ENCODE peak calls at places on chromosomes 6 and 20, in eight cellular contexts. One of them, this sample, is unnamed.

GRCh38 chr6:108598316-108598863 is 37.7 kb downstream of the FOXO3 start:
- DNase-seq in WTC11: no peak
- DNase-seq in endothelial cell: no peak
- DNase-seq in uterus: no peak
- DNase-seq in GM06990: peak
- DNase-seq in suprapubic skin: no peak
- DNase-seq in mesothelial cell of epicardium: no peak
- DNase-seq in GM12865: peak
- DNase-seq in this sample: no peak

GRCh38 chr6:156866181-156866862 is 89.1 kb downstream of the ARID1B start:
- DNase-seq in WTC11: no peak
- DNase-seq in endothelial cell: no peak
- DNase-seq in uterus: peak
- DNase-seq in GM06990: no peak
- DNase-seq in suprapubic skin: no peak
- DNase-seq in mesothelial cell of epicardium: no peak
- DNase-seq in GM12865: peak
- DNase-seq in this sample: no peak

GRCh38 chr6:126180585-126180984 is 159.3 kb upstream of the CENPW start:
- DNase-seq in WTC11: no peak
- DNase-seq in endothelial cell: no peak
- DNase-seq in uterus: peak
- DNase-seq in GM06990: no peak
- DNase-seq in suprapubic skin: no peak
- DNase-seq in mesothelial cell of epicardium: no peak
- DNase-seq in GM12865: peak
- DNase-seq in this sample: no peak

GRCh38 chr6:43695967-43696291 is 8.3 kb upstream of the MRPS18A start:
- DNase-seq in WTC11: no peak
- DNase-seq in endothelial cell: no peak
- DNase-seq in uterus: no peak
- DNase-seq in GM06990: no peak
- DNase-seq in suprapubic skin: no peak
- DNase-seq in mesothelial cell of epicardium: no peak
- DNase-seq in GM12865: no peak
- DNase-seq in this sample: no peak

GRCh38 chr6:19803331-19804330 is 33.5 kb upstream of the ID4 start:
- DNase-seq in WTC11: no peak
- DNase-seq in endothelial cell: no peak
- DNase-seq in uterus: no peak
- DNase-seq in GM06990: no peak
- DNase-seq in suprapubic skin: no peak
- DNase-seq in mesothelial cell of epicardium: no peak
- DNase-seq in GM12865: no peak
- DNase-seq in this sample: no peak

GRCh38 chr6:106241498-106241897 is 84.1 kb downstream of the ATG5 start:
- DNase-seq in WTC11: no peak
- DNase-seq in endothelial cell: no peak
- DNase-seq in uterus: no peak
- DNase-seq in GM06990: no peak
- DNase-seq in suprapubic skin: no peak
- DNase-seq in mesothelial cell of epicardium: no peak
- DNase-seq in GM12865: no peak
- DNase-seq in this sample: no peak

GRCh38 chr6:37418727-37419126 is 14.3 kb upstream of the CMTR1 start:
- DNase-seq in WTC11: no peak
- DNase-seq in endothelial cell: no peak
- DNase-seq in uterus: no peak
- DNase-seq in GM06990: no peak
- DNase-seq in suprapubic skin: no peak
- DNase-seq in mesothelial cell of epicardium: no peak
- DNase-seq in GM12865: no peak
- DNase-seq in this sample: no peak

GRCh38 chr6:105982761-105983600 is 103.2 kb upstream of the PRDM1 start:
- DNase-seq in WTC11: no peak
- DNase-seq in endothelial cell: no peak
- DNase-seq in uterus: no peak
- DNase-seq in GM06990: no peak
- DNase-seq in suprapubic skin: no peak
- DNase-seq in mesothelial cell of epicardium: no peak
- DNase-seq in GM12865: no peak
- DNase-seq in this sample: no peak

GRCh38 chr6:43724914-43725642 is 37.5 kb upstream of the MRPS18A start:
- DNase-seq in WTC11: no peak
- DNase-seq in endothelial cell: no peak
- DNase-seq in uterus: peak
- DNase-seq in GM06990: peak
- DNase-seq in suprapubic skin: peak
- DNase-seq in mesothelial cell of epicardium: no peak
- DNase-seq in GM12865: peak
- DNase-seq in this sample: no peak

GRCh38 chr6:78910611-78911134 is 43.3 kb downstream of the IRAK1BP1 start:
- DNase-seq in WTC11: peak
- DNase-seq in endothelial cell: peak
- DNase-seq in uterus: no peak
- DNase-seq in GM06990: peak
- DNase-seq in suprapubic skin: no peak
- DNase-seq in mesothelial cell of epicardium: no peak
- DNase-seq in GM12865: peak
- DNase-seq in this sample: peak

GRCh38 chr20:3168079-3168828 is 5.1 kb downstream of the LZTS3 start:
- DNase-seq in WTC11: peak
- DNase-seq in endothelial cell: no peak
- DNase-seq in uterus: no peak
- DNase-seq in GM06990: no peak
- DNase-seq in suprapubic skin: no peak
- DNase-seq in mesothelial cell of epicardium: no peak
- DNase-seq in GM12865: no peak
- DNase-seq in this sample: no peak

GRCh38 chr20:9306521-9306920 is 207.9 kb upstream of the LAMP5 start:
- DNase-seq in WTC11: no peak
- DNase-seq in endothelial cell: no peak
- DNase-seq in uterus: no peak
- DNase-seq in GM06990: no peak
- DNase-seq in suprapubic skin: no peak
- DNase-seq in mesothelial cell of epicardium: no peak
- DNase-seq in GM12865: no peak
- DNase-seq in this sample: no peak

GRCh38 chr20:44073675-44074071 is 113.3 kb downstream of the JPH2 start:
- DNase-seq in WTC11: no peak
- DNase-seq in endothelial cell: no peak
- DNase-seq in uterus: no peak
- DNase-seq in GM06990: no peak
- DNase-seq in suprapubic skin: no peak
- DNase-seq in mesothelial cell of epicardium: no peak
- DNase-seq in GM12865: no peak
- DNase-seq in this sample: peak

GRCh38 chr6:158536084-158536890 is 23.6 kb upstream of the TMEM181 start:
- DNase-seq in WTC11: peak
- DNase-seq in endothelial cell: peak
- DNase-seq in uterus: peak
- DNase-seq in GM06990: peak
- DNase-seq in suprapubic skin: no peak
- DNase-seq in mesothelial cell of epicardium: peak
- DNase-seq in GM12865: peak
- DNase-seq in this sample: peak

GRCh38 chr20:53040678-53041674 is 68.8 kb downstream of the TSHZ2 start:
- DNase-seq in WTC11: no peak
- DNase-seq in endothelial cell: no peak
- DNase-seq in uterus: peak
- DNase-seq in GM06990: no peak
- DNase-seq in suprapubic skin: no peak
- DNase-seq in mesothelial cell of epicardium: no peak
- DNase-seq in GM12865: peak
- DNase-seq in this sample: no peak

GRCh38 chr6:63676412-63677114 is 41.0 kb downstream of the PHF3 start:
- DNase-seq in WTC11: no peak
- DNase-seq in endothelial cell: no peak
- DNase-seq in uterus: no peak
- DNase-seq in GM06990: no peak
- DNase-seq in suprapubic skin: no peak
- DNase-seq in mesothelial cell of epicardium: no peak
- DNase-seq in GM12865: no peak
- DNase-seq in this sample: no peak

DNA sequence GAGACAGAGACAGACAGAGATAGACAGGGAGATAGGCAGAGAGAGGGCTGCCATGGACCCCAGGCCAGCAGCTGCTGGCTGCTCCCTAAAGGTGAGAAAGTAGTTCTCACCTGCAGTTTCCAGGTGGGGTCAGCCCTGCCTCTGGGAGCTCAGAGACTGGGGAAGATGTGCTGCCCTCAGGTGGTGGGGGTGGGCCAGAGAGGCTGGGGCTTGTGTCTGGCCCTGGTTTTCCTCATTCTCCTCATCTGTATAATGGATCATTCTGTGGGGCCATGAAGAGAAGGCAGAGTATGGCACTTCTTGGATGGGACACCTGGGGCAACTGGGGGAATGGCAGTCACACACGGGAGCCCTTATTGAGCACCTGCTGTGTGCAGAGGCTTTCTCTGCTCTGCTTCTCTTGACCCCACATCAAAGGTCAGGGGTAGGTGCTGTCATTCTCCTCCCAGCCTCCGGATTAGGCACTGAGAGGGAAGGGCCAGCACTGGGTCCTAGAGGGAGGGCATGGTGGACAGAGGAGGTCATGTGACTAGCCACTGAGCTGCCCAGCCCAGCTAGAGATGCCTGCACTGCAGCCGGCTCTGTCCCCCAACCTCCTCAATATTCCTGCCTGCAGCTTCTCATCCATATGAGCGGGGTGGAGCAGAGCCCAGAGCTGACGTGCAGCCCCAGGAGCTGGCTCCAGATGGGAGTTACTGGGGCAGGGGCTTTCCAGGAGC is 4.1 kb downstream of the ANGPT4 start:
- DNase-seq in WTC11: peak
- DNase-seq in endothelial cell: no peak
- DNase-seq in uterus: no peak
- DNase-seq in GM06990: no peak
- DNase-seq in suprapubic skin: no peak
- DNase-seq in mesothelial cell of epicardium: no peak
- DNase-seq in GM12865: no peak
- DNase-seq in this sample: no peak
- TF ChIP-seq CTCF in WTC11: no peak
- TF ChIP-seq CTCF in endothelial cell: no peak
- TF ChIP-seq CTCF in uterus: no peak
- TF ChIP-seq CTCF in GM06990: peak
- TF ChIP-seq CTCF in suprapubic skin: no peak
- TF ChIP-seq CTCF in mesothelial cell of epicardium: no peak
- TF ChIP-seq CTCF in GM12865: no peak
- TF ChIP-seq CTCF in this sample: no peak

DNA sequence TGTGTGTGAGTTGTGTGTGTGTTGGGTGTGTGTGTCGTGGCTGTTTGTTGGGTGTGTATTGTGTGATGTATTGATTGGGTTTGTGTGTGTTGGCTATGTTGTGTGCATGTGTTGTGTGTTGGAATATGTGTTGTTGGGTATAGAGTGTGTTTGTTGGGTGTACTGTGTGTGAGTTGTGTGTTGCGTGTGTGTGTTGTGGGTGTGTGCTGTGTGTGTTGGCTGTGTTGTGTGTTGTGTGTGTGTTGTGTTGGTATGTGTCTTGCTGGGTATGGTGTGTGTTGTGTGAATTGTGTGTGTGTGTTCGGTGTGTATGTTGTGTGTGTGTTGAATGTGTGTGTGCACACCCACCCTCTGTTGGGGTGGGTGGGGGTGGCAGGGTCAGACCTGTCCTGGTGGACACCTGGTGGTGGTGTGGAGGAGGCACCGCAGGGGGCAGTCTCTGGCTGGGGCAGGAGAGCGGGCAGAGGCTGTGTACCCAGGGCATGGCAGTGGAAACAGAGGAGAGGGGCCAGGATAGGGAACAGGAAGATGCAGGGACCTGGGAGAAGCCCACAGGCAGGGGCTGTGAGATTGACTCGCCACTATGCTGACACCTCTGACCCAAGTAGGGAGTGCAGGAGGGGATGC is 25.5 kb upstream of the PXDC1 start:
- DNase-seq in WTC11: no peak
- DNase-seq in endothelial cell: peak
- DNase-seq in uterus: no peak
- DNase-seq in GM06990: no peak
- DNase-seq in suprapubic skin: peak
- DNase-seq in mesothelial cell of epicardium: no peak
- DNase-seq in GM12865: no peak
- DNase-seq in this sample: no peak
- TF ChIP-seq CTCF in WTC11: no peak
- TF ChIP-seq CTCF in endothelial cell: no peak
- TF ChIP-seq CTCF in uterus: no peak
- TF ChIP-seq CTCF in GM06990: peak
- TF ChIP-seq CTCF in suprapubic skin: no peak
- TF ChIP-seq CTCF in mesothelial cell of epicardium: no peak
- TF ChIP-seq CTCF in GM12865: peak
- TF ChIP-seq CTCF in this sample: peak

GRCh38 chr6:16035488-16036080 is 93.3 kb upstream of the MYLIP start:
- DNase-seq in WTC11: no peak
- DNase-seq in endothelial cell: no peak
- DNase-seq in uterus: no peak
- DNase-seq in GM06990: no peak
- DNase-seq in suprapubic skin: no peak
- DNase-seq in mesothelial cell of epicardium: no peak
- DNase-seq in GM12865: no peak
- DNase-seq in this sample: no peak
- TF ChIP-seq CTCF in WTC11: no peak
- TF ChIP-seq CTCF in endothelial cell: no peak
- TF ChIP-seq CTCF in uterus: no peak
- TF ChIP-seq CTCF in GM06990: no peak
- TF ChIP-seq CTCF in suprapubic skin: no peak
- TF ChIP-seq CTCF in mesothelial cell of epicardium: no peak
- TF ChIP-seq CTCF in GM12865: no peak
- TF ChIP-seq CTCF in this sample: no peak

DNA sequence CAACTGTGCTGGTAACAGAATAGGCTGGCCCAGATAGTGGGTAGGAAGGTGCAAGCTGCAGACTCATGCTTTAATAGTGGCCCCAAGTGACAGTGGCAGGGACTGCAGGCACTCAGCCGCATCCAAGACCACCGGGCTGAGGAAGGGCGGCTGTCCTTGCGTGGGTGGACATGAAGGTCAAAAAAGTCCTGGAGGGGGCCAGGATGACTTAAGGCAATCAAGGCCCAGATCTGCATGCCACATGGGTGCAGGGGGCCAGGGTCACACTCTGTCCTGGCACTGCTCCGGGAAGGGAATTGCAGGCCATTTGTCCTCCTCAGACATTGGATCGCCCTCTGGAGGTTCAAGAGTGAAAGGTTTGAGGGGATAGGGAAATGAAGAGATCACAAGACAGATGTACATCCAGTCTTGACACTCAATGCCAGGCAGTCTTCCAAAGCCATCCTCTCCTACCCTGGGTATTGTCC is 10.4 kb upstream of the VNN2 start:
- DNase-seq in WTC11: peak
- DNase-seq in endothelial cell: peak
- DNase-seq in uterus: no peak
- DNase-seq in GM06990: peak
- DNase-seq in suprapubic skin: no peak
- DNase-seq in mesothelial cell of epicardium: no peak
- DNase-seq in GM12865: peak
- DNase-seq in this sample: no peak
- TF ChIP-seq CTCF in WTC11: peak
- TF ChIP-seq CTCF in endothelial cell: peak
- TF ChIP-seq CTCF in uterus: peak
- TF ChIP-seq CTCF in GM06990: peak
- TF ChIP-seq CTCF in suprapubic skin: peak
- TF ChIP-seq CTCF in mesothelial cell of epicardium: no peak
- TF ChIP-seq CTCF in GM12865: peak
- TF ChIP-seq CTCF in this sample: peak